ENCODE peak calls at places on chromosome 14, in four cellular contexts. One of them, this sample, is unnamed.

GRCh38 chr14:55451950-55452349 is 11.5 kb upstream of the TBPL2 start:
- DNase-seq in osteoblast: peak; percentile 77
- DNase-seq in IMR-90: no peak
- DNase-seq in adrenal gland: no peak
- DNase-seq in this sample: no peak

GRCh38 chr14:67461341-67461985 is 27.1 kb downstream of the TMEM229B start:
- DNase-seq in osteoblast: no peak
- DNase-seq in IMR-90: peak; percentile 27
- DNase-seq in adrenal gland: peak; percentile 62
- DNase-seq in this sample: no peak

GRCh38 chr14:103259801-103260628 is 74.0 kb upstream of the EIF5 start:
- DNase-seq in osteoblast: peak; percentile 30
- DNase-seq in IMR-90: no peak
- DNase-seq in adrenal gland: no peak
- DNase-seq in this sample: no peak

GRCh38 chr14:86961106-86961716 is 1031.8 kb downstream of the GALC start:
- DNase-seq in osteoblast: no peak
- DNase-seq in IMR-90: peak; percentile 3
- DNase-seq in adrenal gland: no peak
- DNase-seq in this sample: no peak

GRCh38 chr14:59427653-59428578 is 37.3 kb downstream of the GPR135 start:
- DNase-seq in osteoblast: peak; percentile 48
- DNase-seq in IMR-90: no peak
- DNase-seq in adrenal gland: peak; percentile 54
- DNase-seq in this sample: peak; percentile 33

GRCh38 chr14:90523544-90523943 is 126.7 kb downstream of the CALM1 start:
- DNase-seq in osteoblast: peak; percentile 85
- DNase-seq in IMR-90: peak; percentile 45
- DNase-seq in adrenal gland: no peak
- DNase-seq in this sample: no peak

GRCh38 chr14:59407246-59407615 is 57.9 kb downstream of the GPR135 start:
- DNase-seq in osteoblast: peak; percentile 89
- DNase-seq in IMR-90: peak; percentile 97
- DNase-seq in adrenal gland: no peak
- DNase-seq in this sample: peak; percentile 46

GRCh38 chr14:92450351-92451070 is 63.1 kb upstream of the RIN3 start:
- DNase-seq in osteoblast: no peak
- DNase-seq in IMR-90: no peak
- DNase-seq in adrenal gland: no peak
- DNase-seq in this sample: no peak

GRCh38 chr14:36028218-36028617 is 148.3 kb downstream of the PTCSC3 start:
- DNase-seq in osteoblast: no peak
- DNase-seq in IMR-90: no peak
- DNase-seq in adrenal gland: no peak
- DNase-seq in this sample: no peak

GRCh38 chr14:75805646-75806045 is 144.6 kb downstream of the TTLL5 start:
- DNase-seq in osteoblast: no peak
- DNase-seq in IMR-90: no peak
- DNase-seq in adrenal gland: no peak
- DNase-seq in this sample: no peak

GRCh38 chr14:91144425-91145145 is 30.7 kb downstream of the DGLUCY start:
- DNase-seq in osteoblast: peak; percentile 86
- DNase-seq in IMR-90: peak; percentile 85
- DNase-seq in adrenal gland: no peak
- DNase-seq in this sample: no peak

GRCh38 chr14:104855532-104856090 is 9.5 kb upstream of the CEP170B start:
- DNase-seq in osteoblast: no peak
- DNase-seq in IMR-90: no peak
- DNase-seq in adrenal gland: no peak
- DNase-seq in this sample: no peak

GRCh38 chr14:54893151-54893760 is 9.4 kb downstream of the GCH1 start:
- DNase-seq in osteoblast: peak; percentile 65
- DNase-seq in IMR-90: peak; percentile 80
- DNase-seq in adrenal gland: no peak
- DNase-seq in this sample: no peak

GRCh38 chr14:101364503-101365328 is 196.6 kb upstream of the DIO3 start:
- DNase-seq in osteoblast: peak; percentile 86
- DNase-seq in IMR-90: no peak
- DNase-seq in adrenal gland: peak; percentile 71
- DNase-seq in this sample: peak; percentile 87
- H3K4me1 ChIP-seq in osteoblast: no peaks in the 10 kb centered on the region
- H3K4me1 ChIP-seq in IMR-90: peaks cover 4% of the 10 kb centered on the region
- H3K4me1 ChIP-seq in adrenal gland: peaks cover 6% of the 10 kb centered on the region
- H3K4me1 ChIP-seq in this sample: peaks cover 47% of the 10 kb centered on the region

DNA sequence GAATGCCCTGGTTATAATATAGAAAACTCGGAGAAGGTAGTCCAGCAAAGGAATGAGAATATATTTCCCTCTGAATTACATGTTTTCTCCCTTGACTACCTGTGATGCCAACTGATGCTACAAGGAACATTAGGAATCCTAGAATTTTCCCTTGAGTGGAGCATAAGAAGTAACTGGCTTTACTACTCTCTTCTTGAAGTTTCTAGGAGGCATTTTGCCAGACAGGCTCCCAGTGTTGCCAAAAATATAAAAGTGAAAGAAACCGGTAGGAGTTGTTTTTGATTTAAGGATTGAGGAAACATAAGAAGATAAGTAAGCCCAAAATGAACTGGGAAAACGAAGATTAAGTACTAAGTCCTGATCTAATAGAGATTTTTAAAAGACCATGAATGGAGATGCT is 693.4 kb downstream of the NOVA1 start:
- DNase-seq in osteoblast: no peak
- DNase-seq in IMR-90: no peak
- DNase-seq in adrenal gland: no peak
- DNase-seq in this sample: no peak
- H3K27ac ChIP-seq in osteoblast: no peak overlapping the region
- H3K27ac ChIP-seq in IMR-90: no peak overlapping the region
- H3K27ac ChIP-seq in adrenal gland: no peak overlapping the region
- H3K27ac ChIP-seq in this sample: no peak overlapping the region

DNA sequence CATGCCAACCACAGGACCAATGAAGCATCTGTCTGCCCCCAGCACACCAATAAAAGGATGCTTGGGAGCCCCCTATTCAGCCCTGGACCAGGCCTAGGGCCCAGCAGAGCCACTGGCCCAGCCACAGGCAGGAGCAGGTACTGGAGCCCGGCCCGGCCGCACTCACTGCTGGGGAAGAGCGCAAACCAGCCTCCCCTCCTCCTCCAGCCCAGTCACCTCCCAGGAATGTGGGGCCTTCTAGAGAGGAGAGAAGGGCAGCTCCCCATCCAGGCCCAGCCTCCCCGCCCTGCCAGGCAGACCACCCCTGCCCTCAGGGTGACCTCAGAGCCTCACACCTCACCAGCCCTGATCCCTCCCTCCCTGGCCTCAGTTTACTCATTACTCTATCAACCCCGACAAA is 56.2 kb downstream of the CCNK start:
- DNase-seq in osteoblast: peak; percentile 99
- DNase-seq in IMR-90: peak; percentile 83
- DNase-seq in adrenal gland: peak; percentile 90
- DNase-seq in this sample: peak; percentile 56
- TF ChIP-seq CTCF in osteoblast: no peak
- TF ChIP-seq CTCF in IMR-90: no peak
- TF ChIP-seq CTCF in adrenal gland: no peak
- TF ChIP-seq CTCF in this sample: no peak

GRCh38 chr14:70707138-70708038 is 65.7 kb downstream of the TTC9 start:
- DNase-seq in osteoblast: peak; percentile 80
- DNase-seq in IMR-90: peak; percentile 41
- DNase-seq in adrenal gland: peak; percentile 70
- DNase-seq in this sample: peak; percentile 26

GRCh38 chr14:70701610-70702009 is 59.9 kb downstream of the TTC9 start:
- DNase-seq in osteoblast: no peak
- DNase-seq in IMR-90: no peak
- DNase-seq in adrenal gland: no peak
- DNase-seq in this sample: no peak

GRCh38 chr14:70706177-70706576 is 64.5 kb downstream of the TTC9 start:
- DNase-seq in osteoblast: no peak
- DNase-seq in IMR-90: no peak
- DNase-seq in adrenal gland: peak; percentile 30
- DNase-seq in this sample: no peak

GRCh38 chr14:70702154-70702553 is 60.4 kb downstream of the TTC9 start:
- DNase-seq in osteoblast: no peak
- DNase-seq in IMR-90: no peak
- DNase-seq in adrenal gland: no peak
- DNase-seq in this sample: no peak

GRCh38 chr14:70704960-70705359 is 63.2 kb downstream of the TTC9 start:
- DNase-seq in osteoblast: no peak
- DNase-seq in IMR-90: no peak
- DNase-seq in adrenal gland: no peak
- DNase-seq in this sample: no peak
- H3K4me1 ChIP-seq in osteoblast: peaks cover 18% of the 10 kb centered on the region
- H3K4me1 ChIP-seq in IMR-90: no peaks in the 10 kb centered on the region
- H3K4me1 ChIP-seq in adrenal gland: peaks cover 12% of the 10 kb centered on the region
- H3K4me1 ChIP-seq in this sample: no peaks in the 10 kb centered on the region

DNA sequence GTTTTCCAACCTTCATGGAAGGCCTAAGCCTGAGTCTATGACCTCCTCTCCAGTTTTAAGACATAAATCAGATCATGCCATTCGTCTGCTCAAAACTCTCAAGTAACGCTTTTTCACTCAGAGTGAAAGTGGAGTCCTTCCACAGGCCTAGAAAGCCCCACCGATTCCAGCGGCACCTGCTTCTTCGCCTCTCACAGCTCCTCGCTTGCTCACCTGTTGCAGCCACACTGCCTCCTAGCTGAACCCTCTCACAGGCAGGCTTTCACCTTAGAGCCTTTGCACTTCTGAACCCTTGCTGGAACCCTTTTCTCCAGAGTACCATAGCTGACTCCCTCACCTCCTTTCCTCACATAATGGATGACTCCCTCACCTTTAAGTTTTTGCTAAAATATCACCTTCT is 301.1 kb downstream of the ZFP36L1 start:
- DNase-seq in osteoblast: no peak
- DNase-seq in IMR-90: no peak
- DNase-seq in adrenal gland: no peak
- DNase-seq in this sample: no peak
- H3K27ac ChIP-seq in osteoblast: no peak overlapping the region
- H3K27ac ChIP-seq in IMR-90: no peak overlapping the region
- H3K27ac ChIP-seq in adrenal gland: no peak overlapping the region
- H3K27ac ChIP-seq in this sample: no peak overlapping the region

DNA sequence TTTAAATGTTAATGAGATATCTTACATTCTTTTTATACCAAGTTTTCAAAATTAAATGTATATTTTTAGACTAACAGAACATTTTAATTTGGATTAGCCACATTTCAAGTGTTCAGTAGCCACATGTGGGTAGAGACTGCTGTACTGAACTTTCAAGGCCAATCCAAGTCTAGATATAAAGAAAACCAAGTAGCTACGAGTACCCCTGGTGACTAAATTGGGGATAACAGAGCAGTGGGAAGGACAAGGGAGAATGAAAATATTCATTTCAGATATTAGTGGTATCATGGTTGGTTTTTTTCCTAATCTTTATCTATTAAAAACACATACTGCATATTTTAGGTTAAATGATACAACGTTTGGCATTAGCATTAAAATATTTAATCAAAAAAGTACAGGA is 69.4 kb upstream of the RHOJ start:
- DNase-seq in osteoblast: no peak
- DNase-seq in IMR-90: peak; percentile 35
- DNase-seq in adrenal gland: no peak
- DNase-seq in this sample: no peak
- TF ChIP-seq CTCF in osteoblast: no peak
- TF ChIP-seq CTCF in IMR-90: peak; percentile 42
- TF ChIP-seq CTCF in adrenal gland: no peak
- TF ChIP-seq CTCF in this sample: no peak

DNA sequence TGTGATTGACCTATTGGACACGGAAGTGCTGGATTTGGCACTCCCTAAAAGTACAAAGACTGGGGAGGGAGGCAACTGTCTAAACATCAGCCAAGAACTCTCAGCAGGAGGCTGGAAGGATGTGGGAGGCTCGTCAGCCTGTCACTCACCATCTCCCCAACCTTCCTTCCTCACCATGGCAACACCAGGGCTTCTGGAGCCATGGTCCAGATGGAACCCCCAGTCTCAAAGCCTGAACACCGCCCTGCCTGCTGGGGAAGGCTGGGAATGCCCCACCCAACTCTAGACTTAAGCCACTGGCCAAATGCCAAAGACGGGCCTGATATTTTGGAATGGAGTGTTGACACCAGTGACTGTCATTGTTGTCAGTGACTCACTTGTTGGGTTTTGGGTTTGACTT is 55.3 kb downstream of the GALNT16 start:
- DNase-seq in osteoblast: no peak
- DNase-seq in IMR-90: no peak
- DNase-seq in adrenal gland: no peak
- DNase-seq in this sample: no peak
- H3K4me1 ChIP-seq in osteoblast: peaks cover 13% of the 10 kb centered on the region
- H3K4me1 ChIP-seq in IMR-90: peaks cover 11% of the 10 kb centered on the region
- H3K4me1 ChIP-seq in adrenal gland: peaks cover 25% of the 10 kb centered on the region
- H3K4me1 ChIP-seq in this sample: peaks cover 2% of the 10 kb centered on the region

This sample was measured in ovary.